ENCODE peak calls at places on chromosome 13, in seven cellular contexts. W, I, N, Q, U, S and K are unnamed samples.

GRCh38 chr13:108943842-108944241 is 314.4 kb downstream of the MYO16 start:
- DNase-seq in W (no peak), I (no peak), N (no peak), Q (no peak), U (no peak), S (no peak), K (no peak)

GRCh38 chr13:44920013-44920412 is 69.3 kb downstream of the NUFIP1 start:
- DNase-seq in W (no peak), I (no peak), N (no peak), Q (no peak), U (no peak), S (no peak), K (no peak)

GRCh38 chr13:77779461-77780272 is 82.2 kb downstream of the SLAIN1 start:
- DNase-seq in W (peak; percentile 59), I (peak; percentile 78), N (peak; percentile 54), Q (peak; percentile 26), U (no peak), S (peak; percentile 36), K (peak; percentile 52)

GRCh38 chr13:80339841-80340642 is 884 bp downstream of the SPRY2 start:
- DNase-seq in W (peak; percentile 56), I (no peak), N (peak; percentile 57), Q (peak; percentile 65), U (no peak), S (peak; percentile 60), K (peak; percentile 73)

GRCh38 chr13:73995752-73996151 is 138.5 kb downstream of the KLF12 start:
- DNase-seq in W (no peak), I (no peak), N (no peak), Q (no peak), U (no peak), S (no peak), K (no peak)

GRCh38 chr13:79679334-79679733 is 198.4 kb downstream of the NDFIP2 start:
- DNase-seq in W (peak; percentile 77), I (peak; percentile 80), N (peak; percentile 81), Q (peak; percentile 55), U (peak; percentile 66), S (peak; percentile 12), K (peak; percentile 73)

GRCh38 chr13:43785166-43785680 is 1.5 kb downstream of the ENOX1 start:
- DNase-seq in W (no peak), I (no peak), N (no peak), Q (no peak), U (no peak), S (no peak), K (no peak)

GRCh38 chr13:44112700-44113329 is 233.1 kb downstream of the LACC1 start:
- DNase-seq in W (no peak), I (no peak), N (no peak), Q (no peak), U (no peak), S (no peak), K (no peak)

GRCh38 chr13:19519049-19519448 is 42.3 kb downstream of the TPTE2 start:
- DNase-seq in W (no peak), I (no peak), N (no peak), Q (no peak), U (no peak), S (no peak), K (no peak)

GRCh38 chr13:59746291-59746962 is 417.3 kb downstream of the DIAPH3 start:
- DNase-seq in W (no peak), I (no peak), N (no peak), Q (no peak), U (no peak), S (no peak), K (no peak)

GRCh38 chr13:99809931-99810330 is 161.6 kb downstream of the ZIC5 start:
- DNase-seq in W (no peak), I (no peak), N (no peak), Q (no peak), U (no peak), S (no peak), K (no peak)

GRCh38 chr13:46578590-46578975 is 25.6 kb downstream of the LRCH1 start:
- DNase-seq in W (no peak), I (no peak), N (no peak), Q (no peak), U (no peak), S (no peak), K (no peak)

GRCh38 chr13:38687246-38688229 is 661 bp downstream of the FREM2 start:
- DNase-seq in W (no peak), I (peak; percentile 29), N (peak; percentile 53), Q (peak; percentile 27), U (no peak), S (peak; percentile 15), K (peak; percentile 74)

GRCh38 chr13:44437356-44438233 is 64.0 kb downstream of the SERP2 start:
- DNase-seq in W (no peak), I (peak; percentile 72), N (no peak), Q (no peak), U (no peak), S (no peak), K (no peak)

GRCh38 chr13:112457485-112457884 is 81.3 kb downstream of the SPACA7 start:
- DNase-seq in W (no peak), I (no peak), N (no peak), Q (peak; percentile 9), U (no peak), S (no peak), K (no peak)

GRCh38 chr13:73090116-73090811 is 31.5 kb downstream of the KLF5 start:
- DNase-seq in W (no peak), I (peak; percentile 72), N (peak; percentile 32), Q (no peak), U (no peak), S (no peak), K (no peak)

GRCh38 chr13:78589206-78589605 is 14.1 kb downstream of the POU4F1 start:
- DNase-seq in W (no peak), I (peak; percentile 54), N (no peak), Q (peak; percentile 40), U (no peak), S (no peak), K (peak; percentile 79)

GRCh38 chr13:113962975-113963374 is 10.9 kb downstream of the C13orf46 start:
- DNase-seq in W (no peak), I (no peak), N (no peak), Q (peak; percentile 8), U (no peak), S (no peak), K (peak; percentile 14)

GRCh38 chr13:104641309-104641708 is 1575.1 kb upstream of the SLC10A2 start:
- DNase-seq in W (no peak), I (no peak), N (no peak), Q (no peak), U (no peak), S (peak; percentile 29), K (no peak)
- H3K4me3 ChIP-seq in W (no peak overlapping the region), I (no peak overlapping the region), N (no peak overlapping the region), Q (no peak overlapping the region), U (no peak overlapping the region), S (no peak overlapping the region), K (no peak overlapping the region)

DNA sequence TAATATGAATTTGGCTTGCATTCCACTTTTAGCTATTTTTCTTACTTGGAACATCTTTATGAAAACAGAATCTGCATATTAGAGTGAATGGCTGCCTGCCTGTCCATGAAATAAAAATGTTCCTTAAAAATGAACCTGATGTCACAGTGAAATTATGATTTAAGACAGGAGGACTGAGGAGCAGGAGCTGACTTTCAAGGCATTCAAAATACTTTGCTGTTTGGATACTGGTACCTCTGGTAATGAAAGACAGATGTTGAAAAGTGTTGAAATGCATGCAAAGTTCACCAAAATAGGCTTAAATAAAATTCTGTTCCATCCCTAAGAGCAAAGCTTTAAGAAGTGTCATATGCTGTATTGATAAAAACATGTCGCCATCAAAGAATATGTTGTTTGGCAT is 1.7 kb downstream of the ARHGEF7 start:
- DNase-seq in W (no peak), I (no peak), N (no peak), Q (no peak), U (no peak), S (no peak), K (no peak)
- H3K27me3 ChIP-seq in W (no peaks in the 10 kb centered on the region), I (peaks cover 85% of the 10 kb centered on the region), N (peaks cover 5% of the 10 kb centered on the region), Q (no peaks in the 10 kb centered on the region), U (peaks cover 30% of the 10 kb centered on the region), S (peaks cover 52% of the 10 kb centered on the region), K (no peaks in the 10 kb centered on the region)

DNA sequence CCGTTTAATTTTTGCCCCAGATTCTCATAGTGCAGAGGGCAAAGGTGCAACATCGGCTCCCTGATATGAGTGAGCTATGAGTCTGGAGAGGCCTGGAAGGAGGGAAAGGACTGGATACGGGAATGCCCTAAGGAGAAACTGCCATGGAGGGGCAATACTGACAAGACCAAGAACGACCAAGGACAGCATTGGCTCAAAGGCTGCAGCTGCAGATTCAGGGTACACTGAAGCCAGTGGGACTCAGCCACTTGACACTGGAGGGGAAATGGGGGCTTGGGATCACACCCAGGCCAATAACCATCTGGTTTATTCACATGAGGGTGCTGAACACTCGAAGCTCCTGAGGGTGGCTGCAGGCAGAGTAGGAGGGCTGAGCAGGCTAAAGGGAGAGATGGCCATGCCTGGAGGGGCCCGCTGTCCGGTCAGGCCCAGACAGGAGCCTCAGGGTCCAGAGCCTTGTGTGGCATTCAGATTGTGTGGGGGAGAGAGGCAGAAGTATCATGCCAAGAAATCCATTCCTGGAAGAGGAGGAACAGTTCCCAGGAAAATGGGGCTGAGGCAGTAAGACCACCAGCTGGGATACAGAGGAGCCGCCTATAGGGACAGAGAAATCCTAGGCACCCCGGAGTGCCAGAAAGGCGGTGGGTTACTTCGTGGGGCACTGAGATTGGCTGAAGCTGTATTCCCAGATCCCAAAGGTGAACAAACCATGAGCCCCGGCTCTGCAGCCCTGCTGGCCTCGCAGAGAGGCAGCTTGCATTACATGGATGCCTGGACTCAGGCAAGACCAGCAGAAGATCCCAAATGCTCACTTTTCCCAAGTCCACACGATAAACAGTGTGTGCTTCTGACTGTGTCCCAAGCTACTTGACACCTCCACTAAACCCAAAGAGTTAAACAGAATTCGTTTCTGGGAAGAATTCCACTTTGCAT is 20.7 kb downstream of the COL4A1 start:
- DNase-seq in W (no peak), I (no peak), N (no peak), Q (no peak), U (no peak), S (no peak), K (no peak)
- H3K4me1 ChIP-seq in W (peaks cover 65% of the 10 kb centered on the region), I (no peaks in the 10 kb centered on the region), N (peaks cover 5% of the 10 kb centered on the region), Q (no peaks in the 10 kb centered on the region), U (peaks cover 30% of the 10 kb centered on the region), S (peaks cover 6% of the 10 kb centered on the region), K (peaks cover 2% of the 10 kb centered on the region)

GRCh38 chr13:50123002-50123401 is 107.8 kb downstream of the KCNRG start:
- DNase-seq in W (no peak), I (no peak), N (no peak), Q (peak; percentile 35), U (no peak), S (no peak), K (no peak)
- H3K4me3 ChIP-seq in W (peak overlapping the region; percentile 96), I (peak overlapping the region; percentile 91), N (no peak overlapping the region), Q (no peak overlapping the region), U (peak overlapping the region; percentile 95), S (peak overlapping the region; percentile 81), K (no peak overlapping the region)

DNA sequence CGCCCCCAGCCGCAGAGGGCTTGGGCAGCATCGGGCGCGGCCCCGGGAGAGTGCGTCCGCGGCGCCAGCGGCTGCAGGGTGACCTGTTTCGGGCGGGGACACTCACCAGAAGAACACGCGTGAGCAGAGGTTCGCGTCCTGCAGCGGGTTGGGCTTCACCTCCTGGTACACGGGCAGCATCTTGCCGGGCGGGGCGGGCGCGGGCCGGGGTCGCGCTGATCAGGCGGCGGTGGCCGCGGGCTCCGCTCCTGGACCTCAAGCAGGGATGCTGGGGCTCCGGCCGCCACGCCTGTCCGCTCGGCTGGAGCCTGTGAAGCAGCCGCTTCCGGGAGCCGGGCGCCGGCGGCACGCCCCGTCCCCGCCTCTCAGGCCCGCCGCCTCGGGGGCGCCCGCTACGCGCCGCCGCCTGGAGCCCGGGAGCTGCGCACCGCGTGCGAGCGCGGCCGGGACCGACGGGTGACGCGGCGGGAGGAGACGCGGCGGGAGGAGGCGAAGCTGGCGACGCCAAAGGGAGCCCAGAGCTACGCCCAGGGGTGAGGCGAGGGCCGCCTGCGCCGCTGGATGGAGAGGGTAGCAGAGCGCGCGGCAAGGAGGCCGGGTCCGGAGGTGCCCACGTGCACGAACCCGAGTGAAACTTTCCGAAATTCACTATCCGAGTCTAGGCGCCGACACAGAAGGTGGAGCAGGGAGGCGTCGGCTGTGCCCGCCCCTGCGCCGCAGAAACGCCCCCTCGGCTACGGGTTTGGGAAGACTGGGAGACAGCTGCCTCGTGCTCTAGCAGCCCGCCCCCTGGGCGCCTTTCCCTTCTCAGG is at the start of gene ABCC4:
- DNase-seq in W (peak; percentile 57), I (peak; percentile 93), N (peak; percentile 69), Q (peak; percentile 74), U (no peak), S (peak; percentile 91), K (peak; percentile 73)
- H3K27me3 ChIP-seq in W (no peaks in the 10 kb centered on the region), I (no peaks in the 10 kb centered on the region), N (no peaks in the 10 kb centered on the region), Q (no peaks in the 10 kb centered on the region), U (no peaks in the 10 kb centered on the region), S (no peaks in the 10 kb centered on the region), K (no peaks in the 10 kb centered on the region)